ENCODE peak calls at places on chromosomes 12 and 14, in ten cellular contexts. D, F, Q, E, L, S, G, T, P and R are unnamed samples.

GRCh38 chr12:15152456-15152855 is 68.8 kb downstream of the RERG start:
- DNase-seq in D (no peak), F (no peak), Q (no peak), E (no peak), L (no peak), S (no peak), G (no peak), T (no peak), P (no peak), R (no peak)

GRCh38 chr14:82999802-83000201 is 1466.1 kb upstream of the SEL1L start:
- DNase-seq in D (no peak), F (no peak), Q (no peak), E (peak), L (no peak), S (no peak), G (no peak), T (no peak), P (no peak), R (no peak)

GRCh38 chr14:32559595-32559994 is 230.5 kb downstream of the AKAP6 start:
- DNase-seq in D (no peak), F (no peak), Q (no peak), E (no peak), L (no peak), S (no peak), G (no peak), T (no peak), P (no peak), R (no peak)

GRCh38 chr12:4809449-4810218 is 89.4 kb downstream of the GALNT8 start:
- DNase-seq in D (no peak), F (no peak), Q (no peak), E (no peak), L (no peak), S (no peak), G (no peak), T (no peak), P (no peak), R (no peak)

GRCh38 chr12:108326254-108326750 is 12.8 kb downstream of the CMKLR1 start:
- DNase-seq in D (no peak), F (no peak), Q (no peak), E (no peak), L (no peak), S (no peak), G (no peak), T (no peak), P (no peak), R (no peak)

GRCh38 chr14:38001501-38001900 is 206.2 kb upstream of the SSTR1 start:
- DNase-seq in D (no peak), F (no peak), Q (no peak), E (no peak), L (no peak), S (no peak), G (no peak), T (no peak), P (no peak), R (no peak)

GRCh38 chr12:62876938-62877548 is 57.9 kb downstream of the PPM1H start:
- DNase-seq in D (peak), F (no peak), Q (no peak), E (no peak), L (no peak), S (no peak), G (no peak), T (no peak), P (no peak), R (no peak)

GRCh38 chr14:37550511-37550910 is 44.5 kb downstream of the FOXA1 start:
- DNase-seq in D (no peak), F (no peak), Q (no peak), E (no peak), L (no peak), S (no peak), G (no peak), T (no peak), P (no peak), R (no peak)

GRCh38 chr12:62250671-62251608 is 9.3 kb upstream of the USP15 start:
- DNase-seq in D (no peak), F (no peak), Q (no peak), E (no peak), L (no peak), S (no peak), G (no peak), T (no peak), P (peak), R (no peak)

GRCh38 chr12:2686280-2686646 is 108.5 kb upstream of the FKBP4 start:
- DNase-seq in D (no peak), F (no peak), Q (no peak), E (no peak), L (no peak), S (no peak), G (no peak), T (no peak), P (no peak), R (no peak)

GRCh38 chr12:14111230-14111865 is 129.9 kb upstream of the GRIN2B start:
- DNase-seq in D (no peak), F (no peak), Q (no peak), E (no peak), L (no peak), S (peak), G (peak), T (no peak), P (peak), R (no peak)

GRCh38 chr12:9911708-9912107 is 20.5 kb downstream of the CLEC2A start:
- DNase-seq in D (no peak), F (no peak), Q (no peak), E (no peak), L (no peak), S (no peak), G (no peak), T (no peak), P (no peak), R (no peak)

GRCh38 chr14:96630281-96630680 is 128.1 kb downstream of the PAPOLA start:
- DNase-seq in D (no peak), F (no peak), Q (no peak), E (no peak), L (no peak), S (peak), G (no peak), T (peak), P (no peak), R (no peak)

GRCh38 chr12:52903285-52903854 is 1.5 kb downstream of the KRT8 start:
- DNase-seq in D (peak), F (no peak), Q (peak), E (peak), L (peak), S (peak), G (peak), T (peak), P (no peak), R (no peak)

DNA sequence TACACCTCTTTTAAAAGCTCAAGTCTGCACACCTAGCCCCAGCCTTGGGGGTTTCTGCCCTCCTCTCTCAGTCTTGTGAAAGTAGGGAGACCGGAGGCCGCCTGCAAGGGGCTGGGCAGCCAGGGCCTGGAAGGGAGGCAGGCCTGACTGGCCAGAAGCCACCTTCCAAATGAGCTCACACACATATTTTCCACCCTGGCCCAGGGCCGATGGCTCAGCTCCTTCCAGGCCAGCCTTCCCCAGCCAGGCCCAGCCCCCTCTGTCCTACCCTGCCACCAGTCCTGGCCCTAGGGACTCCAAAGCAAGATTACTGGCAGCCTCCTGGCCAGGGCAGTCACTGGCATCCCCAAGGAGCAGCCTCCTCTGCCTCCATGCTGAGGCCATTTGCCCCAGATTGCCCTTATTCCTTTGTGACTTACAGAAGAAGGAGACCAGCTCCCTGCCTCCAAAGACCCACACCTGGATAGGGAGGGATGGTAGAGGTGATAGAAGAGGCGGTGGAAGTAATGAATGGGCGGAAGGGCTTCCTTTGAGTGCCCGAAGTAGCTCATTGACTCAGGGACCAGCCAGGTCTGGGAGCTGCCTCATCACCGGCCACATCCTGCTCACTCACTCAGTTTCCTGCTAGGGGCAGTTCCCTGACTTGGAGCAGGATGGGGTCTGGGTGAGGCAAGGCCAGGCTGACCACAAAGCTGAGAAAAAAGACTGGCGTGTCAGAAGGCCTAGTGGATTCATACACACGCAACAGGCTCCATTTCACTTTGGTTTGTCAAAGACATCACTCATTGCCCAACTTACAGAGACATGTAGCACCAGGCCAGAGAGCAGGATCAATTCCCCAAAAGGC is 14.8 kb downstream of the MMP14 start:
- DNase-seq in D (peak), F (no peak), Q (peak), E (peak), L (peak), S (no peak), G (no peak), T (peak), P (no peak), R (peak)
- TF ChIP-seq POLR2A in D (no peak), F (no peak), Q (no peak), E (peak), L (no peak), S (no peak), G (no peak), T (no peak), P (no peak), R (peak)

GRCh38 chr12:64608901-64609542 is 1.3 kb upstream of the RASSF3 start:
- DNase-seq in D (no peak), F (no peak), Q (no peak), E (peak), L (no peak), S (peak), G (peak), T (peak), P (peak), R (peak)
- TF ChIP-seq POLR2A in D (no peak), F (no peak), Q (no peak), E (peak), L (no peak), S (peak), G (peak), T (peak), P (peak), R (no peak)

GRCh38 chr12:94262228-94263010 is 114.0 kb downstream of the PLXNC1 start:
- DNase-seq in D (peak), F (peak), Q (peak), E (peak), L (peak), S (peak), G (peak), T (peak), P (no peak), R (peak)
- TF ChIP-seq POLR2A in D (peak), F (no peak), Q (no peak), E (peak), L (no peak), S (no peak), G (no peak), T (no peak), P (peak), R (no peak)

DNA sequence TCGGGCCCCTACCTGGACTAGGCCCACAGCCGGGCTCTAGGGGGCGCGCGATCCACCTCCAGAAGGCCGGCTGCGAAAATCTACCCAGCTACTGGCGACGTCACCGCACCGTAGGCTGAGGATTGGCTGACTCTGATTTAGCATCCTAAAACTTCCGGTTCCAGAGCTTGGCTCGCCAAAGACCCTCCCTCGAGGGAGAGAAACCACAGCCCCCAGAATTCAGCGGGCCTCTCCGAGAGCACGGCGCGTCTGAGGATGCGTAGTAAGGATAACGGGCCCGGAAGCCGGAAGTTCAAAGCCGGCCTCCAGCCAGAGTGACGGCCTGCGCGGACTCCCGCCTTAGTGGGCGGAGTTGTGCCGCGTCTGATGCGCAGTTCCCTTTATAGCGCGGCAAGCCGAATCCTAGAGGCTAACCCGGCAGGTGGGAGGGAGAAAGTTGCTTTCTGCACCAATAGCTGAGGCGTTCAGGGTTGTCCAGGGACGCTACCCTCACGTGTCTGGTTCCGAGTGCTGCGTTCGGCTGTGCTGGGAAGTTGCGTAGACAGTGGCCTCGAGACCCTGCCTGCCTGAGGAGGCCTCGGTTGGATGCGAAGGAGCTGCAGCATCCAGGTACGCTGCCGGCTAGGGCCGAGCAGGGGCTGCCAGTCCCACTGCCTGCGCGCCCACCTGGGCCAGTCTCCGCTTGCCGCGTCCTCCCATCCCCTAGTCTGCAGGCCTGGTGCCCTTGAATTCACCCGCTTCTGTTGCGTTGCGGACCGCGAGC is at the start of gene COX14:
- DNase-seq in D (peak), F (peak), Q (peak), E (peak), L (peak), S (peak), G (peak), T (peak), P (peak), R (peak)
- TF ChIP-seq POLR2A in D (peak), F (peak), Q (peak), E (peak), L (no peak), S (peak), G (peak), T (peak), P (peak), R (peak)

GRCh38 chr12:68367903-68368302 is 35.7 kb upstream of the MDM1 start:
- DNase-seq in D (no peak), F (no peak), Q (no peak), E (no peak), L (no peak), S (no peak), G (no peak), T (no peak), P (no peak), R (no peak)

GRCh38 chr12:68368332-68368731 is 36.2 kb upstream of the MDM1 start:
- DNase-seq in D (no peak), F (no peak), Q (no peak), E (no peak), L (no peak), S (no peak), G (no peak), T (no peak), P (no peak), R (no peak)

GRCh38 chr12:68361953-68362352 is 29.8 kb upstream of the MDM1 start:
- DNase-seq in D (no peak), F (no peak), Q (no peak), E (no peak), L (no peak), S (no peak), G (no peak), T (no peak), P (no peak), R (no peak)

GRCh38 chr12:68367136-68367535 is 35.0 kb upstream of the MDM1 start:
- DNase-seq in D (no peak), F (no peak), Q (no peak), E (no peak), L (no peak), S (no peak), G (no peak), T (no peak), P (no peak), R (no peak)

GRCh38 chr12:68364893-68365725 is 32.9 kb upstream of the MDM1 start:
- DNase-seq in D (peak), F (peak), Q (peak), E (peak), L (peak), S (peak), G (peak), T (peak), P (peak), R (peak)
- TF ChIP-seq POLR2A in D (no peak), F (peak), Q (no peak), E (peak), L (no peak), S (peak), G (peak), T (peak), P (peak), R (peak)

GRCh38 chr12:70736775-70737174 is 99.5 kb upstream of the PTPRB start:
- DNase-seq in D (no peak), F (no peak), Q (no peak), E (no peak), L (no peak), S (no peak), G (no peak), T (peak), P (no peak), R (no peak)
- TF ChIP-seq POLR2A in D (no peak), F (no peak), Q (no peak), E (no peak), L (no peak), S (no peak), G (no peak), T (no peak), P (no peak), R (no peak)

DNA sequence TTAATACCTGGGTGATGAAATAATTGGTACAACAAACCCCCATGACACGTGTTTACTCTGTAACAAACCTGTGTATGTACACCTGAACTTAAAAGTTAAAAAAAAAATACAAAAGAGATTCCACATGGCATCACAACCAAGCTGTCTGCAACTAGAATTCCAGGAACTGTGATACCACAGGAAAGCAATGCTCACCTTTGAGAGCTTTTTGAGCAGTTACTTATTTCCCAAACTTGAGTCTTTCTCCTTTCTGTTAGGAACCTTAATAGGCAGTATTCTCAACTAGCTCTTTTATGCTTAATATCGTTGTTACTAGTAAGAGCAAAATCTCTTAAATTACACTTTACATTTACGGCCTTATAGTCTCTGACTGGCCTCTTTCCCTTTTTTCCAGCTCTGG is 15.2 kb downstream of the PTHLH start:
- DNase-seq in D (no peak), F (no peak), Q (no peak), E (no peak), L (no peak), S (no peak), G (no peak), T (no peak), P (no peak), R (no peak)
- TF ChIP-seq POLR2A in D (no peak), F (no peak), Q (no peak), E (no peak), L (no peak), S (no peak), G (no peak), T (no peak), P (no peak), R (no peak)

GRCh38 chr12:6334940-6335450 is 6.9 kb downstream of the TNFRSF1A start:
- DNase-seq in D (no peak), F (no peak), Q (no peak), E (peak), L (peak), S (no peak), G (no peak), T (peak), P (no peak), R (no peak)

GRCh38 chr12:6336079-6336858 is 5.6 kb downstream of the TNFRSF1A start:
- DNase-seq in D (peak), F (peak), Q (peak), E (peak), L (peak), S (peak), G (peak), T (peak), P (no peak), R (peak)

GRCh38 chr12:6334359-6334758 is 7.5 kb downstream of the TNFRSF1A start:
- DNase-seq in D (no peak), F (no peak), Q (no peak), E (no peak), L (no peak), S (no peak), G (no peak), T (no peak), P (no peak), R (no peak)

GRCh38 chr12:6336859-6337744 is 4.8 kb downstream of the TNFRSF1A start:
- DNase-seq in D (no peak), F (no peak), Q (no peak), E (no peak), L (no peak), S (peak), G (no peak), T (peak), P (no peak), R (no peak)

DNA sequence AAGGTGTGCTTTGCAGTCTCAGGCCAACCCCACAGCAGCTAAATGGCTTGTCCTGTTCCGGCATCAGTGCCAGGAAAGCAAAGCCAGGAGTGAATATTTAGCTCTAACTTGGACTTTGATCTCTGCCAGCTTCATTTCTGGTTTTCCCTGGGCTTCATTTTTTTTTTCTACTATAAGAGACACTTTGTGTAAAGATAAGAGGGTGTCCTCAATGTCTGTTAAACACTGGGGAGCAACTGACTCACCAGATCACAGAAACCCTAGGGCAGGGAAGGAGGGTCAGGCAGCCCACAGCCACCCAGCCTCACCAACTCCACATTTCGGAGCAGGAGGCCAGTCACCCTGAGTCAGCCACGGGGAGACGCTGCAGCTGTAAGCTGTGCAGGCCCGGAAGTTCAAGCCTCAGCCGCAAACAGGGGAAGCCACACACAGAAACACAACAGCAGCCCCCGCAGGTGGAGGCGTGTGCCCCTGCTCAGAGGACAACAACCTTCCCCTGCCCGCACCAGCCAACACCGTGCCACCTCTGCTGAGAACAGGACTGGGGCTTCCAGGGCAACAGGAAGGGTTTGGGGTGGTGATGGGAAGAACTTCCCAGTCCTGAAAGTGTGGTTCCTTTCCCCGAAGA is 6.3 kb downstream of the TNFRSF1A start:
- DNase-seq in D (peak), F (no peak), Q (peak), E (peak), L (peak), S (peak), G (peak), T (peak), P (peak), R (no peak)
- TF ChIP-seq POLR2A in D (no peak), F (no peak), Q (no peak), E (peak), L (no peak), S (peak), G (peak), T (peak), P (peak), R (peak)

GRCh38 chr14:105062048-105062433 is 3.2 kb downstream of the GPR132 start:
- DNase-seq in D (no peak), F (no peak), Q (no peak), E (no peak), L (no peak), S (no peak), G (no peak), T (no peak), P (no peak), R (no peak)
- TF ChIP-seq POLR2A in D (no peak), F (no peak), Q (no peak), E (no peak), L (no peak), S (no peak), G (no peak), T (no peak), P (peak), R (no peak)